ENCODE peak calls at places on chromosomes 7 and 10, in nine cellular contexts. T is NCI-H146, R is NCI-H2171 treated with DMSO at 0.1 percent for 48 hours, L is anterior cingulate cortex, K is skeletal muscle cell, Z is A172, N is mucosa of gallbladder, H is posterior vena cava, C is cardiac muscle cell. O is an unnamed sample.

GRCh38 chr7:127632276-127632910 is 14.5 kb upstream of the PAX4 start:
- DNase-seq in T (no peak), R (no peak), L (no peak), K (peak), Z (no peak), N (no peak), H (no peak), C (no peak), O (no peak)

GRCh38 chr7:39592586-39592985 is 26.4 kb downstream of the YAE1 start:
- DNase-seq in T (no peak), R (no peak), L (no peak), K (no peak), Z (peak), N (no peak), H (no peak), C (no peak), O (no peak)

GRCh38 chr7:1086588-1087461 is 1.1 kb upstream of the GPER1 start:
- DNase-seq in T (no peak), R (peak), L (peak), K (no peak), Z (peak), N (peak), H (peak), C (peak), O (peak)

GRCh38 chr10:119118231-119118630 is 14.3 kb downstream of the DENND10 start:
- DNase-seq in T (no peak), R (no peak), L (no peak), K (no peak), Z (no peak), N (no peak), H (no peak), C (no peak), O (no peak)

GRCh38 chr10:131755200-131755599 is 145.6 kb upstream of the PPP2R2D start:
- DNase-seq in T (no peak), R (no peak), L (no peak), K (no peak), Z (no peak), N (no peak), H (no peak), C (no peak), O (no peak)

GRCh38 chr10:13056461-13057077 is 43.4 kb upstream of the OPTN start:
- DNase-seq in T (peak), R (peak), L (peak), K (no peak), Z (peak), N (no peak), H (no peak), C (peak), O (no peak)

GRCh38 chr7:25118048-25118753 is 6.9 kb downstream of the CYCS start:
- DNase-seq in T (no peak), R (no peak), L (no peak), K (no peak), Z (no peak), N (no peak), H (no peak), C (no peak), O (no peak)

GRCh38 chr10:131448171-131448570 is 136.7 kb upstream of the TCERG1L start:
- DNase-seq in T (no peak), R (no peak), L (no peak), K (no peak), Z (no peak), N (no peak), H (no peak), C (no peak), O (no peak)

GRCh38 chr7:99137418-99138180 is 6.3 kb downstream of the SMURF1 start:
- DNase-seq in T (no peak), R (no peak), L (peak), K (no peak), Z (peak), N (no peak), H (no peak), C (peak), O (no peak)

GRCh38 chr10:49091450-49092210 is 23.7 kb downstream of the VSTM4 start:
- DNase-seq in T (no peak), R (no peak), L (no peak), K (no peak), Z (no peak), N (no peak), H (no peak), C (no peak), O (no peak)

GRCh38 chr10:61842755-61843497 is 58.6 kb upstream of the ARID5B start:
- DNase-seq in T (no peak), R (no peak), L (no peak), K (no peak), Z (peak), N (no peak), H (no peak), C (no peak), O (no peak)

GRCh38 chr7:129959480-129960332 is 6.9 kb upstream of the UBE2H start:
- DNase-seq in T (no peak), R (no peak), L (no peak), K (no peak), Z (no peak), N (no peak), H (no peak), C (no peak), O (no peak)

GRCh38 chr10:43076876-43077420 is at the start of gene RET:
- DNase-seq in T (peak), R (no peak), L (peak), K (no peak), Z (no peak), N (no peak), H (no peak), C (peak), O (no peak)

GRCh38 chr10:30536578-30536977 is 93.0 kb downstream of the LYZL2 start:
- DNase-seq in T (no peak), R (no peak), L (no peak), K (no peak), Z (peak), N (no peak), H (no peak), C (no peak), O (no peak)

GRCh38 chr7:34723866-34724490 is 66.0 kb downstream of the NPSR1 start:
- DNase-seq in T (no peak), R (no peak), L (no peak), K (no peak), Z (no peak), N (no peak), H (no peak), C (no peak), O (no peak)

GRCh38 chr10:137031-137430 is 1.8 kb downstream of the ZMYND11 start:
- DNase-seq in T (peak), R (peak), L (no peak), K (no peak), Z (peak), N (no peak), H (no peak), C (peak), O (peak)

GRCh38 chr7:81333536-81333935 is 414.7 kb upstream of the SEMA3C start:
- DNase-seq in T (no peak), R (no peak), L (no peak), K (no peak), Z (no peak), N (no peak), H (no peak), C (no peak), O (no peak)

GRCh38 chr7:82056282-82056681 is 286.4 kb upstream of the HGF start:
- DNase-seq in T (no peak), R (no peak), L (no peak), K (no peak), Z (no peak), N (no peak), H (no peak), C (no peak), O (no peak)

GRCh38 chr7:92708105-92709042 is 118.2 kb upstream of the FAM133B start:
- DNase-seq in T (no peak), R (no peak), L (no peak), K (no peak), Z (no peak), N (no peak), H (no peak), C (no peak), O (no peak)

GRCh38 chr7:30091431-30092386 is 43.1 kb upstream of the MTURN start:
- DNase-seq in T (no peak), R (no peak), L (no peak), K (peak), Z (peak), N (no peak), H (no peak), C (no peak), O (no peak)

GRCh38 chr10:92238586-92239098 is 52.2 kb downstream of the CPEB3 start:
- DNase-seq in T (peak), R (peak), L (peak), K (no peak), Z (peak), N (peak), H (no peak), C (no peak), O (no peak)

GRCh38 chr7:73622909-73623797 is 1.2 kb downstream of the MLXIPL start:
- DNase-seq in T (peak), R (peak), L (no peak), K (no peak), Z (no peak), N (no peak), H (peak), C (peak), O (no peak)

GRCh38 chr10:114779803-114780609 is 41.6 kb upstream of the FHIP2A start:
- DNase-seq in T (peak), R (no peak), L (no peak), K (peak), Z (peak), N (peak), H (no peak), C (no peak), O (no peak)

O was measured in GM12892.